ENCODE peak calls at places on chromosomes 3 and 15, in seven cellular contexts. W is transverse colon, I is OCI-LY7, N is GM06990, E is AG04450, X is tibial nerve, M is A549. R is an unnamed sample.

GRCh38 chr3:125356140-125357026 is 18.7 kb downstream of the ZNF148 start:
- DNase-seq in W (no peak), I (no peak), N (no peak), E (no peak), X (no peak), M (no peak), R (no peak)

GRCh38 chr15:99578809-99579208 is 13.0 kb downstream of the MEF2A start:
- DNase-seq in W (no peak), I (no peak), N (no peak), E (no peak), X (no peak), M (no peak), R (no peak)

GRCh38 chr15:67149859-67150824 is 84.7 kb downstream of the SMAD3 start:
- DNase-seq in W (peak; percentile 47), I (no peak), N (no peak), E (peak; percentile 97), X (no peak), M (peak; percentile 97), R (peak; percentile 99)

GRCh38 chr3:43583481-43583880 is 38.3 kb downstream of the ANO10 start:
- DNase-seq in W (no peak), I (peak; percentile 4), N (no peak), E (no peak), X (no peak), M (no peak), R (no peak)

GRCh38 chr15:73593278-73594074 is 39.7 kb downstream of the NPTN start:
- DNase-seq in W (no peak), I (no peak), N (no peak), E (no peak), X (no peak), M (no peak), R (peak; percentile 67)

GRCh38 chr3:150302246-150302645 is 105.9 kb upstream of the TSC22D2 start:
- DNase-seq in W (no peak), I (no peak), N (no peak), E (no peak), X (no peak), M (no peak), R (no peak)

GRCh38 chr3:142633073-142633472 is 36.9 kb downstream of the PLS1 start:
- DNase-seq in W (no peak), I (no peak), N (no peak), E (no peak), X (no peak), M (no peak), R (no peak)

GRCh38 chr15:80071652-80072051 is 12.2 kb downstream of the ZFAND6 start:
- DNase-seq in W (no peak), I (no peak), N (no peak), E (no peak), X (no peak), M (no peak), R (no peak)

GRCh38 chr3:173789530-173789929 is 392.0 kb downstream of the NLGN1 start:
- DNase-seq in W (no peak), I (no peak), N (no peak), E (no peak), X (no peak), M (no peak), R (no peak)

GRCh38 chr15:48896775-48897143 is 18.8 kb downstream of the EID1 start:
- DNase-seq in W (no peak), I (no peak), N (no peak), E (no peak), X (no peak), M (no peak), R (no peak)

GRCh38 chr3:196499061-196499460 is 4.5 kb downstream of the RNF168 start:
- DNase-seq in W (no peak), I (no peak), N (no peak), E (no peak), X (no peak), M (no peak), R (peak; percentile 46)
- TF ChIP-seq CTCF in W (no peak), I (no peak), N (no peak), E (no peak), X (no peak), M (no peak), R (no peak)

DNA sequence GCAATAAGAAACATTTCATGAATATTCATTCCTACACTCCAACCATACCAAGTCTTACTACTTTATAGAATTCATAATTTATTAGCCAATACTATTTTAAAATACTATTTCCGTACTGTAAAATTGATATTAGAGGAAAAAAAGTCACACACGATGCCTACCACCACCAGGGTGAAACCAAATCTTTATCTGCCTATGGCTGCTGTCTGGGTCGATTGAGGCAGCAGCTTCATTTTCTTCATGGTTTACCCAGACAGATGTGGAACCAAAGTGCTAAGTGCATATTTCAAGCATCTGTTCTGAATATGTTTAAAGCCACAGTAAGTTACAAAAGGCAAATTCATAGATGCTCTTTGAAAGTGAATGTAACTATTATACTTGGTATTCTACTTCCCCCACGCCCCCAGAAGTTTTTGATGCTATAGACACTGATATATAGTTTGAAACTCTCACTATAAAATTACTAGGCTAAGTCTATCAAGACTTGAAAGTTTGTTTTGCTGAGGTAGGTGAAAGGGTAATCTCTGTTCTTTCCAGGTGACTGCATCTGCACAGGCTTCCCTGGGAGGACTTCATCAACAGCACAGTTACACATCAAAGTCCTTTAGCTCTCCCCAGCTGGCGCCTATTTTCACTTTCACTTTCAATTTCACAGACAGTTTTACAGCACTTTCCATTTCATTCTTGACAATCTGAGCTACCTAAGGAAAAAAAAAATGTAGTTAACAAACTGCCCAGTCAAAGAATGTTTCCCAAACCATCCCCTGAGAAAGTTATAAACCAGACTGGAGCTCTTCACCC is 113.9 kb downstream of the POLQ start:
- DNase-seq in W (peak; percentile 19), I (peak; percentile 78), N (peak; percentile 27), E (peak; percentile 3), X (no peak), M (no peak), R (peak; percentile 82)
- H3K4me3 ChIP-seq in W (no peak overlapping the region), I (no peak overlapping the region), N (no peak overlapping the region), E (peak overlapping the region; percentile 35), X (peak overlapping the region; percentile 41), M (no peak overlapping the region), R (peak overlapping the region; percentile 51)

GRCh38 chr15:57743424-57743823 is 36.9 kb downstream of the POLR2M start:
- DNase-seq in W (no peak), I (peak; percentile 4), N (no peak), E (no peak), X (no peak), M (no peak), R (no peak)
- TF ChIP-seq CTCF in W (no peak), I (peak; percentile 21), N (peak; percentile 23), E (no peak), X (no peak), M (peak; percentile 16), R (peak; percentile 26)

DNA sequence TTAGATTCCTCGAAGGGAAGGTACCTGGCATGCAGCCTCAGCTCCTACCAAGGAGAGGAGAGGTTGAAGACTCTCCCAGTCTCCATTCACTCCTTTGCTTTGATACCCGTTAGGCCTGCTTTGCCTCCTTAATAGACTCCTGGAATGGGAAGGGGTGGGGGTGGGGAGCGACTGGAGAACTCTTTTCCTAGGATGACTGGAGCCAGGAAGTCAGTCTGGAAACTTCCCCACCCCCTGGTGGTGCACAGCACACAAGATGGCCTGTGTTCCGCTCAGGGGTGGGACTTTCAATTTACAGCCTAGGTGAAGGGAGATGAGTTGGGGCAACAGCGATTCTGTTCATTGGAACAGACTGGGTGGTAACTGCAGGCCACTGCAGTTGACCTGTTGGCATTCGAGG is 21.4 kb upstream of the CELF6 start:
- DNase-seq in W (no peak), I (no peak), N (no peak), E (no peak), X (no peak), M (no peak), R (peak; percentile 7)
- H3K4me3 ChIP-seq in W (no peak overlapping the region), I (no peak overlapping the region), N (no peak overlapping the region), E (no peak overlapping the region), X (no peak overlapping the region), M (no peak overlapping the region), R (no peak overlapping the region)

DNA sequence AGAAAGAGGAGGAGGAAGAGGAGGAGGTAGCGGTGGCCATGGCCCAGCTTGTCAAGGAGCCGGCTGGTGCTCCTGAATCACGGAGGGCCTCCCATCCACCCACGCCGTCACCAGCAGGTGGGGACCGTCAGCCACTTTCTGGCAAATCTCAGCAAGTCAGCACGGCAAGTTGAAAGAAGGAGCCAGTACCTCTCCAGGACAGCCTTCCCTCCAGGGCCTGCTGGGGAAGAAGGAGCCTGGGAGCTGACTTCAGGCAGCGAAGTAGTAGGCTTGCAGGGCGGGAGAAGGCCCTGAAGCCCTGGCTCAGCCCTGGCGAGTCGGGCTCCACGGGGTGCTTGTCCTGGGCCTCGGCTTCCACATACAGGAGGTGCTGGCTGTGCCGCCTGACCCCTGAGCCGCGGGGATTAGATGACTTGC is 99.2 kb upstream of the TRPM1 start:
- DNase-seq in W (peak; percentile 72), I (peak; percentile 75), N (peak; percentile 64), E (peak; percentile 15), X (no peak), M (peak; percentile 66), R (peak; percentile 85)
- TF ChIP-seq CTCF in W (peak; percentile 53), I (peak; percentile 78), N (peak; percentile 74), E (peak; percentile 42), X (peak; percentile 52), M (peak; percentile 62), R (peak; percentile 76)

DNA sequence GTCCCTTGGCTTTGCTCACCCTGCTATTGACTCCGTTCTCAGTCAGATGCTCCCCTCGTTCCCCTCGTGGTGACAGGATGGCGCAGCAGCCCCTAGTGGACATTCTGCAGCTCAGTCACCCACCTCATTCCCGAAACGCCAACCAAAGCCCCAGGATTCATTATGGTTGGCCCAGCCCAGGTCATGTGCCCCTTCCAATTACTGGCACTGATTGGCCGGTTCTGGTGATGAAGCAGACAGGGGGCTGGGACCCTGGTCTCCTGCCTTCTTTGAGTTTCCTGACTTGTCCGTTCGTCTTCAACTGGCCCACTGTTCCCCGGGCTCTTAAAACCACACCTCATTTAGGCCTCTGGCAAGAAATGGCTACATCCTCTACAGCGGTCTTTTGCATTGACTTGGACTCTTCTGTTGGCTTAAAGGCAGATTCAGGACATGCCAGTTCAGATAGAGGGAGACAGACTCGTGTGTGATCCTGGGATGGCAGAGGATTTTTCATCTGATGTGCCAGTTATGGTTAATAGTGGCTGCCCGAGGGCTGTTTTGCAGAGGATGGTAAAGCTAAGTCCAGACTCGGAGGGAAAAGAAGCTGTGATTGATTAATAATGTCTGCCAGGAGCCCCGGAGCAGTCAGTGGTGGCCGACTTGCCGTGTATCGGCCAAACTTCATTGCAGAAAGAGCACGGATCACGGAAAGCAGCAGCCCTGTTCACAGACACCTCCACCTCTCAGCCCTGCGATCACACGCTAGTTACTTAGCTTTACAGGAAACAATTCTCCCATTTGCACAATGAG is 37.8 kb downstream of the LSM3 start:
- DNase-seq in W (no peak), I (peak; percentile 93), N (peak; percentile 64), E (no peak), X (no peak), M (no peak), R (peak; percentile 47)
- H3K4me3 ChIP-seq in W (no peak overlapping the region), I (peak overlapping the region; percentile 72), N (peak overlapping the region; percentile 51), E (no peak overlapping the region), X (peak overlapping the region; percentile 20), M (no peak overlapping the region), R (peak overlapping the region; percentile 28)